ENCODE peak calls at places on chromosomes 1 and 21, in five cellular contexts. One of them, this sample, is unnamed. For H3K36me3, the result is how much of the 10 kb centered on the place peaks cover.

GRCh38 chr1:190416239-190416638 is 61.4 kb downstream of the BRINP3 start:
- DNase-seq in K562: no peak
- DNase-seq in hepatocyte: no peak
- DNase-seq in lower lobe of right lung: no peak
- DNase-seq in kidney: no peak
- DNase-seq in this sample: no peak

GRCh38 chr1:58815069-58815679 is 31.3 kb upstream of the JUN start:
- DNase-seq in K562: peak
- DNase-seq in hepatocyte: peak
- DNase-seq in lower lobe of right lung: peak
- DNase-seq in kidney: peak
- DNase-seq in this sample: peak

GRCh38 chr1:226934483-226935237 is 5.4 kb upstream of the COQ8A start:
- DNase-seq in K562: no peak
- DNase-seq in hepatocyte: no peak
- DNase-seq in lower lobe of right lung: no peak
- DNase-seq in kidney: no peak
- DNase-seq in this sample: no peak

GRCh38 chr1:239293350-239294111 is 92.8 kb upstream of the CHRM3 start:
- DNase-seq in K562: no peak
- DNase-seq in hepatocyte: peak
- DNase-seq in lower lobe of right lung: no peak
- DNase-seq in kidney: no peak
- DNase-seq in this sample: no peak

GRCh38 chr21:16910435-16911165 is 602.2 kb upstream of the CXADR start:
- DNase-seq in K562: no peak
- DNase-seq in hepatocyte: no peak
- DNase-seq in lower lobe of right lung: no peak
- DNase-seq in kidney: no peak
- DNase-seq in this sample: no peak

GRCh38 chr1:96522927-96523326 is 198.7 kb upstream of the PTBP2 start:
- DNase-seq in K562: no peak
- DNase-seq in hepatocyte: no peak
- DNase-seq in lower lobe of right lung: no peak
- DNase-seq in kidney: no peak
- DNase-seq in this sample: no peak

GRCh38 chr1:93437976-93438605 is 9.8 kb upstream of the FNBP1L start:
- DNase-seq in K562: peak
- DNase-seq in hepatocyte: peak
- DNase-seq in lower lobe of right lung: no peak
- DNase-seq in kidney: no peak
- DNase-seq in this sample: peak

GRCh38 chr21:26445440-26445839 is 127.6 kb downstream of the CYYR1 start:
- DNase-seq in K562: no peak
- DNase-seq in hepatocyte: no peak
- DNase-seq in lower lobe of right lung: no peak
- DNase-seq in kidney: no peak
- DNase-seq in this sample: no peak

GRCh38 chr1:52359676-52360594 is 6.1 kb downstream of the CC2D1B start:
- DNase-seq in K562: no peak
- DNase-seq in hepatocyte: no peak
- DNase-seq in lower lobe of right lung: no peak
- DNase-seq in kidney: no peak
- DNase-seq in this sample: no peak

GRCh38 chr1:199901341-199901740 is 126.2 kb upstream of the NR5A2 start:
- DNase-seq in K562: no peak
- DNase-seq in hepatocyte: no peak
- DNase-seq in lower lobe of right lung: no peak
- DNase-seq in kidney: no peak
- DNase-seq in this sample: no peak

GRCh38 chr1:53175302-53175913 is 21.2 kb upstream of the CPT2 start:
- DNase-seq in K562: no peak
- DNase-seq in hepatocyte: no peak
- DNase-seq in lower lobe of right lung: no peak
- DNase-seq in kidney: no peak
- DNase-seq in this sample: no peak

GRCh38 chr1:73065585-73065984 is 783.2 kb upstream of the NEGR1 start:
- DNase-seq in K562: no peak
- DNase-seq in hepatocyte: peak
- DNase-seq in lower lobe of right lung: no peak
- DNase-seq in kidney: no peak
- DNase-seq in this sample: peak

GRCh38 chr1:59061876-59062275 is 235.0 kb upstream of the FGGY start:
- DNase-seq in K562: peak
- DNase-seq in hepatocyte: peak
- DNase-seq in lower lobe of right lung: peak
- DNase-seq in kidney: no peak
- DNase-seq in this sample: no peak

GRCh38 chr21:41673596-41674335 is 93.1 kb downstream of the RIPK4 start:
- DNase-seq in K562: no peak
- DNase-seq in hepatocyte: no peak
- DNase-seq in lower lobe of right lung: no peak
- DNase-seq in kidney: no peak
- DNase-seq in this sample: no peak

GRCh38 chr1:227437495-227438008 is 119.3 kb upstream of the CDC42BPA start:
- DNase-seq in K562: peak
- DNase-seq in hepatocyte: peak
- DNase-seq in lower lobe of right lung: no peak
- DNase-seq in kidney: no peak
- DNase-seq in this sample: peak

DNA sequence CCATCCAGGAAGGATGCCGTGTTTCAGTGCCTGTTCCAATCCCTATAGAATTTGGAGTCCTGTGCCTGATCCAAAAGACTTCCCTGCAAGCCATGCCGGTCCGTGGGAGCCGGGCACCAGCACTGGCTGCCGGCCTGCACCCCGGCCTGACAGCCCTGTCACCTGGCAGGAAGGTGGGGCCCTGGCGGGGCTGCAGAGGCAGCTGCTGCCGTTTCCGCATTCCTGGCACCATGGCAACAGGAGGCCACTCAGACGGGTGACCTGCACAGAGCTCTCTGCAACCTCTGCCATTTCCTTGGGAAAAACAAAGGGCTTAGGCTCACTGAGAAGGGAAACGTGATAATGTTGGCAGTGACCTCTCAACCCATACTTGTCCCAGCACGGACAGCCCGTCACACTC is 63.2 kb upstream of the TMEM51 start:
- DNase-seq in K562: no peak
- DNase-seq in hepatocyte: peak
- DNase-seq in lower lobe of right lung: peak
- DNase-seq in kidney: peak
- DNase-seq in this sample: peak
- TF ChIP-seq CTCF in K562: no peak
- TF ChIP-seq CTCF in hepatocyte: no peak
- TF ChIP-seq CTCF in lower lobe of right lung: no peak
- TF ChIP-seq CTCF in kidney: no peak
- TF ChIP-seq CTCF in this sample: no peak

GRCh38 chr21:29300547-29301138 is 1.9 kb downstream of the BACH1 start:
- DNase-seq in K562: no peak
- DNase-seq in hepatocyte: no peak
- DNase-seq in lower lobe of right lung: no peak
- DNase-seq in kidney: no peak
- DNase-seq in this sample: no peak
- H3K4me3 ChIP-seq in K562: peak
- H3K4me3 ChIP-seq in hepatocyte: peak
- H3K4me3 ChIP-seq in lower lobe of right lung: peak
- H3K4me3 ChIP-seq in kidney: peak
- H3K4me3 ChIP-seq in this sample: peak

GRCh38 chr1:15938628-15939161 is 37.2 kb downstream of the ZBTB17 start:
- DNase-seq in K562: no peak
- DNase-seq in hepatocyte: no peak
- DNase-seq in lower lobe of right lung: no peak
- DNase-seq in kidney: no peak
- DNase-seq in this sample: no peak

GRCh38 chr1:15935056-15935950 is 40.6 kb downstream of the ZBTB17 start:
- DNase-seq in K562: no peak
- DNase-seq in hepatocyte: no peak
- DNase-seq in lower lobe of right lung: no peak
- DNase-seq in kidney: no peak
- DNase-seq in this sample: no peak

GRCh38 chr1:15936025-15936424 is 39.9 kb downstream of the ZBTB17 start:
- DNase-seq in K562: no peak
- DNase-seq in hepatocyte: no peak
- DNase-seq in lower lobe of right lung: no peak
- DNase-seq in kidney: no peak
- DNase-seq in this sample: no peak

GRCh38 chr1:15937706-15938168 is 38.2 kb downstream of the ZBTB17 start:
- DNase-seq in K562: no peak
- DNase-seq in hepatocyte: no peak
- DNase-seq in lower lobe of right lung: no peak
- DNase-seq in kidney: no peak
- DNase-seq in this sample: no peak

DNA sequence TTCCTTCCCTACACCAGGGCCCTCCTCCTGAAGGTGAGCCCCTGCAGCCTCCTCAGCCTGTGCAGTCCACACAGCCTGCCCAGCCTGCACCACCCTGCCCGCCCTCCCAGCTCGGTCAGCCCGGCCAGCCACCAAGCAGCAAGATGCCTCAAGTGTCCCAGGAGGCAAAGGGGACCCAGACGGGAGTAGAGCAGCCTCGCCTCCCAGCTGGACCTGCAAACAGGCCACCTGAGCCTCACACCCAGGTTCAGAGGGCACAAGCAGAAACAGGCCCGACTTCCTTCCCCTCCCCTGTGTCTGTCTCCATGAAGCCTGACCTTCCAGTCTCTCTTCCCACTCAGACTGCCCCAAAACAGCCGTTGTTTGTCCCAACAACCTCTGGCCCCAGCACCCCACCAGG is 38.8 kb downstream of the ZBTB17 start:
- DNase-seq in K562: no peak
- DNase-seq in hepatocyte: no peak
- DNase-seq in lower lobe of right lung: no peak
- DNase-seq in kidney: no peak
- DNase-seq in this sample: no peak
- H3K36me3 ChIP-seq in K562: half or more
- H3K36me3 ChIP-seq in hepatocyte: under half
- H3K36me3 ChIP-seq in lower lobe of right lung: half or more
- H3K36me3 ChIP-seq in kidney: half or more
- H3K36me3 ChIP-seq in this sample: under half

GRCh38 chr1:201171063-201172036 is 17.1 kb upstream of the TMEM9 start:
- DNase-seq in K562: peak
- DNase-seq in hepatocyte: peak
- DNase-seq in lower lobe of right lung: peak
- DNase-seq in kidney: no peak
- DNase-seq in this sample: peak
- TF ChIP-seq CTCF in K562: no peak
- TF ChIP-seq CTCF in hepatocyte: peak
- TF ChIP-seq CTCF in lower lobe of right lung: peak
- TF ChIP-seq CTCF in kidney: peak
- TF ChIP-seq CTCF in this sample: peak

DNA sequence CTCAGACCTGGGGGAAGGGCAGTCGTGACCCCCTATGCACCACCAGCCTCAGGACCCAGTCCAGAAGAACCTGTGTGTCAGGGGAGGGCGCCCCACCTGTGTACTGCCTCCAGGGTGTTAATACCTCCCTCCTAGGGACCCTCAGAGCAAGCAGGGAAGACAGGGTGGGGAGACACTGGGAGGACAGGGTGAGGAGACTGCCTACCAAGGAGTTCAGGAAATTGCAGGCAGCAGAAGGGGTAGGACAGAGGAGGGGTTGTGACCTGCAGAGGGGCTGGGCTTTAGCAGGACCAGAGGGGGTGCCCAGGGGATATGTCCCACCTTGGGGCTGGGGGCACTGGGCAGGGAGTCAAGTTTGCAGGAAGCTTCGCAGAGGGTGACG is 5.2 kb downstream of the C21orf58 start:
- DNase-seq in K562: no peak
- DNase-seq in hepatocyte: no peak
- DNase-seq in lower lobe of right lung: no peak
- DNase-seq in kidney: no peak
- DNase-seq in this sample: no peak
- H3K4me3 ChIP-seq in K562: no peak
- H3K4me3 ChIP-seq in hepatocyte: no peak
- H3K4me3 ChIP-seq in lower lobe of right lung: no peak
- H3K4me3 ChIP-seq in kidney: no peak
- H3K4me3 ChIP-seq in this sample: no peak

GRCh38 chr1:107620753-107621152 is 344.2 kb downstream of the VAV3 start:
- DNase-seq in K562: no peak
- DNase-seq in hepatocyte: no peak
- DNase-seq in lower lobe of right lung: no peak
- DNase-seq in kidney: no peak
- DNase-seq in this sample: no peak

GRCh38 chr1:107622540-107622939 is 342.4 kb downstream of the VAV3 start:
- DNase-seq in K562: no peak
- DNase-seq in hepatocyte: no peak
- DNase-seq in lower lobe of right lung: no peak
- DNase-seq in kidney: no peak
- DNase-seq in this sample: no peak

GRCh38 chr1:107622975-107623374 is 342.0 kb downstream of the VAV3 start:
- DNase-seq in K562: no peak
- DNase-seq in hepatocyte: no peak
- DNase-seq in lower lobe of right lung: no peak
- DNase-seq in kidney: no peak
- DNase-seq in this sample: no peak

GRCh38 chr1:107625405-107626029 is 339.5 kb downstream of the VAV3 start:
- DNase-seq in K562: no peak
- DNase-seq in hepatocyte: no peak
- DNase-seq in lower lobe of right lung: no peak
- DNase-seq in kidney: no peak
- DNase-seq in this sample: no peak

DNA sequence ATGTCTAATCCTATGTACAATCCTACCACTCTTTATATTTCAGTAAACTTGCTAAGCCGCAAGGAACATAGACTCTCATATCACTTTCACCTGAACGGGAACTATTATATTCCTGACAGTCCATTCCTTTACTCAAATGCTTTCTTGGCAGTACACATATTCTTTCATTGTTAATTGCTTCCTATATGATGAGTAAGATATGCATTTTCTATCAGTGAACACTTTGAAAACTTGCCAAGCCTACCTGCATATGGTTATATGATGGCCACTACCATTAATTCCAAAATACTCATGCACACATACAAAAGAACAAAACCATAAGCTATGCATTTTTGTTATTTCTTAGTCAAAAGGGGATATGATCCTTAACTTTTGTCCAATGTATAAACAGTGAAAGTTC is 341.5 kb downstream of the VAV3 start:
- DNase-seq in K562: no peak
- DNase-seq in hepatocyte: no peak
- DNase-seq in lower lobe of right lung: no peak
- DNase-seq in kidney: no peak
- DNase-seq in this sample: no peak
- H3K36me3 ChIP-seq in K562: under half
- H3K36me3 ChIP-seq in hepatocyte: under half
- H3K36me3 ChIP-seq in lower lobe of right lung: under half
- H3K36me3 ChIP-seq in kidney: under half
- H3K36me3 ChIP-seq in this sample: under half

This sample was measured in Caco-2.